ENCODE peak calls at places on chromosome 16, in nine cellular contexts. O, B, X, A, C, J, S, F and K are unnamed samples.

GRCh38 chr16:56793504-56793903 is 63.6 kb downstream of the NUP93 start:
- DNase-seq in O (peak; percentile 76), B (peak; percentile 60), X (peak; percentile 61), A (peak; percentile 72), C (no peak), J (no peak), S (no peak), F (peak; percentile 6), K (no peak)

GRCh38 chr16:88451586-88452484 is 1.2 kb upstream of the ZFPM1 start:
- DNase-seq in O (no peak), B (peak; percentile 12), X (no peak), A (no peak), C (no peak), J (no peak), S (no peak), F (no peak), K (no peak)

GRCh38 chr16:49590166-49590871 is 216.7 kb downstream of the C16orf78 start:
- DNase-seq in O (no peak), B (no peak), X (no peak), A (no peak), C (no peak), J (no peak), S (no peak), F (no peak), K (peak; percentile 83)

GRCh38 chr16:87921236-87921773 is 15.0 kb downstream of the CA5A start:
- DNase-seq in O (no peak), B (no peak), X (no peak), A (no peak), C (no peak), J (no peak), S (no peak), F (no peak), K (no peak)

GRCh38 chr16:75385507-75386152 is 47.7 kb downstream of the CFDP1 start:
- DNase-seq in O (peak; percentile 95), B (peak; percentile 88), X (peak; percentile 94), A (peak; percentile 93), C (peak; percentile 73), J (no peak), S (no peak), F (peak; percentile 70), K (no peak)

GRCh38 chr16:74281285-74281684 is 15.3 kb upstream of the PSMD7 start:
- DNase-seq in O (no peak), B (no peak), X (no peak), A (no peak), C (no peak), J (no peak), S (no peak), F (no peak), K (no peak)

GRCh38 chr16:47136101-47136820 is 7.5 kb downstream of the NETO2 start:
- DNase-seq in O (peak; percentile 43), B (peak; percentile 91), X (no peak), A (peak; percentile 76), C (peak; percentile 76), J (no peak), S (no peak), F (no peak), K (no peak)

GRCh38 chr16:56270828-56271227 is 79.5 kb downstream of the GNAO1 start:
- DNase-seq in O (no peak), B (no peak), X (no peak), A (no peak), C (no peak), J (no peak), S (no peak), F (no peak), K (no peak)

GRCh38 chr16:79316004-79316458 is 284.5 kb downstream of the MAF start:
- DNase-seq in O (no peak), B (no peak), X (no peak), A (no peak), C (no peak), J (no peak), S (no peak), F (no peak), K (no peak)

GRCh38 chr16:69481901-69482341 is 57.5 kb downstream of the CYB5B start:
- DNase-seq in O (peak; percentile 63), B (peak; percentile 97), X (peak; percentile 88), A (peak; percentile 85), C (peak; percentile 43), J (peak; percentile 83), S (peak; percentile 31), F (no peak), K (no peak)

GRCh38 chr16:5379948-5380347 is 282.4 kb upstream of the EEF2KMT start:
- DNase-seq in O (no peak), B (no peak), X (no peak), A (no peak), C (no peak), J (no peak), S (no peak), F (no peak), K (no peak)

GRCh38 chr16:19717781-19718623 is at the start of the genes IQCK and KNOP1:
- DNase-seq in O (peak; percentile 92), B (peak; percentile 89), X (peak; percentile 87), A (peak; percentile 90), C (peak; percentile 81), J (peak; percentile 93), S (peak; percentile 90), F (peak; percentile 95), K (peak; percentile 95)

GRCh38 chr16:19861811-19862327 is 22.8 kb downstream of the GPRC5B start:
- DNase-seq in O (no peak), B (no peak), X (no peak), A (no peak), C (no peak), J (no peak), S (no peak), F (no peak), K (peak; percentile 39)

DNA sequence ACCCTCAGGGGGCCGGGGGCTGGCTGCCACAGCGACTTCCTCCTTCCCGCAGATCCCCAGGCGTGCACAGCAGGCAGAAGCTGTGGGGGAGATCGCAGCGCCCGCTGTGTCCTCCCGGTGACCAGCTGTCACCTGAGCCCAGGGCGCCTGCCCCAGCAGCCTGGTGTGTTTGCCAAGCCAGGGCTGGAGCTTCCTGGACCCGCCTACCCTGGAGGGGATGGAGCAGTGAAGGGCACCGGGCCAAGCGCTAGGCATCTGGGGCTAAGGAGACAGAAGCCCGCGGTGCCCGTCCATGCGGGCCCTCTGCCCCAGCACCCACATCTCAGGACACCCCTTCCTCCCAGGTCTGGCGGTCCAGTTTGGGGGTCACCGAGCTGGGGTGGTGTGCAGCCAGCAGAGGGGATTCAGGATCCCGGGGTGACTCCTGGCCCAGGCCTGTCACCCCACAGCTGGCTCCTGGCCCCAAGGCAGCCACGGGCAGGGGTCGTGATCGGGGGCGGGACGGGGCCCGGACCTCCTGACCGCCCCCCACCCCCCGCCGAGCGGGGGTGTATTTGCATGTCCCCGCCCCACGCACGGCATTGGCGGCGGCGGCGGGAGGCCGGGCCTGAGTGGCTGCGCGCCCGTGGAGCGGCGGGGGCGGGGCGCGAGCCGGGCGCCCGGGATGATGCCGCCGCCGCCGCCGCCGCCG is at the start of gene RAB26:
- DNase-seq in O (peak; percentile 47), B (peak; percentile 46), X (peak; percentile 44), A (peak; percentile 48), C (no peak), J (peak; percentile 96), S (peak; percentile 91), F (peak; percentile 81), K (peak; percentile 94)
- TF ChIP-seq CTCF in O (no peak), B (no peak), X (no peak), A (no peak), C (no peak), J (no peak), S (no peak), F (no peak), K (no peak)

DNA sequence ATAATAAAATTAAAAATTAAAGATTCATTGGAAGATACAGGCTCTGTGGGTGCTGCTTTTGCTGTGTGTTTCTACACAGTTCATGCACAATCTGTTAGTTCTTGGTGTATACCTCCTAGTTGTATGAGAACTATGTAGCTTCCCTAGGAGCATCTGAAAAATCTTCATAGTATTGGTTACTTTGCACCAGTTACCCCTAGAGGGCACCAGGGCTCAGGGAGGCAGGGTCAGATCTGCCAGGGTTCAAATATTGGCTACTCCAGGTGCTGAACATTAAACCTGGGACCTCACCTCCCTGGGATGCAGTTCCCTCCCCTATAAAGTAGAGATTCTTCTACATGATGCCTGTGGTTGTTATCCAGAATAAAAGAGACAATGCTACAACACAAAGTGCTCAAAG is 583.0 kb upstream of the CDH11 start:
- DNase-seq in O (no peak), B (no peak), X (no peak), A (no peak), C (no peak), J (no peak), S (no peak), F (no peak), K (no peak)
- TF ChIP-seq CTCF in O (peak; percentile 57), B (no peak), X (peak; percentile 16), A (peak; percentile 41), C (peak; percentile 4), J (peak; percentile 39), S (no peak), F (no peak), K (peak; percentile 65)

GRCh38 chr16:73023320-73023719 is 24.6 kb downstream of the ZFHX3 start:
- DNase-seq in O (no peak), B (no peak), X (no peak), A (no peak), C (no peak), J (no peak), S (no peak), F (no peak), K (no peak)

GRCh38 chr16:73020409-73020884 is 27.5 kb downstream of the ZFHX3 start:
- DNase-seq in O (peak; percentile 86), B (peak; percentile 89), X (peak; percentile 96), A (peak; percentile 91), C (peak; percentile 94), J (peak; percentile 84), S (peak; percentile 69), F (no peak), K (no peak)

GRCh38 chr16:73023752-73024570 is 24.0 kb downstream of the ZFHX3 start:
- DNase-seq in O (no peak), B (no peak), X (no peak), A (no peak), C (no peak), J (no peak), S (no peak), F (no peak), K (no peak)

GRCh38 chr16:73021866-73022495 is 25.9 kb downstream of the ZFHX3 start:
- DNase-seq in O (no peak), B (no peak), X (no peak), A (no peak), C (no peak), J (no peak), S (no peak), F (no peak), K (no peak)

DNA sequence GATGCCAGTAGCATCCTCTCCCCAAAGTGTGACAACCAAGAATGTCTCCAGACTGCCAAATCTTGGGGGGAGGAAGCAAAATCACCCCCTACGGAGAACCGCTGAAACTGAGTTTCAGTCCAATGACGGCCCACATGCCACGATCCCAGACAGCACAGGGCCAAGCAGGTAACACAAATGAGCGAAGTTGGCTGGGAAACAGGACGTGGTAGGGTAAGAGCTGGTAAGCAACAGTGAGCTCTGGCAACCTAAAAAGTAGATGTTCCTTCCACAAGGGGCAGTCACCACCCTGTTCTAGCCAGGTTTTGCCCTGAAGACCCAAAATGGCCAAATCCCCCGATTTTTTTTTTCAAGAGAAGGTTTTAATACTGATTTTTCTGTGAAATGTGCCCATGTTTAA is 25.4 kb downstream of the ZFHX3 start:
- DNase-seq in O (no peak), B (no peak), X (no peak), A (no peak), C (no peak), J (no peak), S (no peak), F (no peak), K (no peak)
- TF ChIP-seq CTCF in O (no peak), B (no peak), X (peak; percentile 2), A (no peak), C (no peak), J (no peak), S (no peak), F (no peak), K (peak; percentile 22)

GRCh38 chr16:54062361-54063346 is 223.9 kb downstream of the IRX3 start:
- DNase-seq in O (peak; percentile 48), B (no peak), X (peak; percentile 42), A (no peak), C (no peak), J (no peak), S (no peak), F (no peak), K (no peak)
- TF ChIP-seq CTCF in O (peak; percentile 47), B (no peak), X (no peak), A (peak; percentile 12), C (no peak), J (peak; percentile 40), S (no peak), F (no peak), K (no peak)